ENCODE peak calls at places on chromosome 19, in ten cellular contexts. One of them, this sample, is unnamed.
A peak's percentile ranks its signal among the peaks of the same experiment; 100 is the strongest.

GRCh38 chr19:49042177-49042576 is 1.5 kb upstream of the CGB5 start:
- DNase-seq in tibial nerve: no peak
- DNase-seq in breast epithelium: no peak
- DNase-seq in transverse colon: no peak
- DNase-seq in heart left ventricle: no peak
- DNase-seq in body of pancreas: no peak
- DNase-seq in stomach: no peak
- DNase-seq in gastrocnemius medialis: no peak
- DNase-seq in IMR-90: no peak
- DNase-seq in A549: no peak
- DNase-seq in this sample: no peak

GRCh38 chr19:21210037-21210621 is 68.3 kb downstream of the ZNF431 start:
- DNase-seq in tibial nerve: no peak
- DNase-seq in breast epithelium: no peak
- DNase-seq in transverse colon: no peak
- DNase-seq in heart left ventricle: no peak
- DNase-seq in body of pancreas: no peak
- DNase-seq in stomach: no peak
- DNase-seq in gastrocnemius medialis: no peak
- DNase-seq in IMR-90: no peak
- DNase-seq in A549: no peak
- DNase-seq in this sample: no peak

GRCh38 chr19:57348136-57348535 is 2.9 kb upstream of the ZNF304 start:
- DNase-seq in tibial nerve: no peak
- DNase-seq in breast epithelium: no peak
- DNase-seq in transverse colon: no peak
- DNase-seq in heart left ventricle: no peak
- DNase-seq in body of pancreas: no peak
- DNase-seq in stomach: no peak
- DNase-seq in gastrocnemius medialis: peak; percentile 73
- DNase-seq in IMR-90: peak; percentile 55
- DNase-seq in A549: no peak
- DNase-seq in this sample: no peak

GRCh38 chr19:17441241-17442135 is 7.0 kb downstream of the TMEM221 start:
- DNase-seq in tibial nerve: no peak
- DNase-seq in breast epithelium: no peak
- DNase-seq in transverse colon: no peak
- DNase-seq in heart left ventricle: no peak
- DNase-seq in body of pancreas: peak; percentile 14
- DNase-seq in stomach: no peak
- DNase-seq in gastrocnemius medialis: no peak
- DNase-seq in IMR-90: no peak
- DNase-seq in A549: no peak
- DNase-seq in this sample: peak; percentile 43

GRCh38 chr19:46480409-46480808 is 9.0 kb upstream of the PNMA8A start:
- DNase-seq in tibial nerve: no peak
- DNase-seq in breast epithelium: no peak
- DNase-seq in transverse colon: peak; percentile 22
- DNase-seq in heart left ventricle: peak; percentile 54
- DNase-seq in body of pancreas: peak; percentile 36
- DNase-seq in stomach: no peak
- DNase-seq in gastrocnemius medialis: no peak
- DNase-seq in IMR-90: peak; percentile 82
- DNase-seq in A549: no peak
- DNase-seq in this sample: peak; percentile 67

GRCh38 chr19:29527500-29528328 is 1.9 kb downstream of the VSTM2B start:
- DNase-seq in tibial nerve: no peak
- DNase-seq in breast epithelium: no peak
- DNase-seq in transverse colon: no peak
- DNase-seq in heart left ventricle: no peak
- DNase-seq in body of pancreas: no peak
- DNase-seq in stomach: no peak
- DNase-seq in gastrocnemius medialis: no peak
- DNase-seq in IMR-90: no peak
- DNase-seq in A549: peak; percentile 44
- DNase-seq in this sample: no peak

GRCh38 chr19:18021121-18021755 is 13.3 kb downstream of the ARRDC2 start:
- DNase-seq in tibial nerve: peak; percentile 78
- DNase-seq in breast epithelium: peak; percentile 83
- DNase-seq in transverse colon: peak; percentile 78
- DNase-seq in heart left ventricle: peak; percentile 92
- DNase-seq in body of pancreas: peak; percentile 86
- DNase-seq in stomach: peak; percentile 88
- DNase-seq in gastrocnemius medialis: peak; percentile 92
- DNase-seq in IMR-90: peak; percentile 88
- DNase-seq in A549: no peak
- DNase-seq in this sample: peak; percentile 57

GRCh38 chr19:4547303-4548237 is 7.7 kb upstream of the LRG1 start:
- DNase-seq in tibial nerve: no peak
- DNase-seq in breast epithelium: no peak
- DNase-seq in transverse colon: no peak
- DNase-seq in heart left ventricle: no peak
- DNase-seq in body of pancreas: peak; percentile 67
- DNase-seq in stomach: peak; percentile 60
- DNase-seq in gastrocnemius medialis: no peak
- DNase-seq in IMR-90: no peak
- DNase-seq in A549: no peak
- DNase-seq in this sample: peak; percentile 43

GRCh38 chr19:28794301-28794700 is 418.6 kb downstream of the UQCRFS1 start:
- DNase-seq in tibial nerve: no peak
- DNase-seq in breast epithelium: no peak
- DNase-seq in transverse colon: no peak
- DNase-seq in heart left ventricle: no peak
- DNase-seq in body of pancreas: no peak
- DNase-seq in stomach: no peak
- DNase-seq in gastrocnemius medialis: no peak
- DNase-seq in IMR-90: no peak
- DNase-seq in A549: no peak
- DNase-seq in this sample: no peak

GRCh38 chr19:35811317-35812219 is 1.1 kb downstream of the PRODH2 start:
- DNase-seq in tibial nerve: no peak
- DNase-seq in breast epithelium: no peak
- DNase-seq in transverse colon: no peak
- DNase-seq in heart left ventricle: no peak
- DNase-seq in body of pancreas: no peak
- DNase-seq in stomach: no peak
- DNase-seq in gastrocnemius medialis: no peak
- DNase-seq in IMR-90: no peak
- DNase-seq in A549: no peak
- DNase-seq in this sample: no peak

GRCh38 chr19:6286676-6287075 is 6.9 kb upstream of the MLLT1 start:
- DNase-seq in tibial nerve: no peak
- DNase-seq in breast epithelium: no peak
- DNase-seq in transverse colon: no peak
- DNase-seq in heart left ventricle: no peak
- DNase-seq in body of pancreas: no peak
- DNase-seq in stomach: no peak
- DNase-seq in gastrocnemius medialis: no peak
- DNase-seq in IMR-90: no peak
- DNase-seq in A549: no peak
- DNase-seq in this sample: no peak

GRCh38 chr19:44949550-44949949 is 3.7 kb downstream of the APOC2 start:
- DNase-seq in tibial nerve: no peak
- DNase-seq in breast epithelium: no peak
- DNase-seq in transverse colon: no peak
- DNase-seq in heart left ventricle: no peak
- DNase-seq in body of pancreas: no peak
- DNase-seq in stomach: no peak
- DNase-seq in gastrocnemius medialis: no peak
- DNase-seq in IMR-90: no peak
- DNase-seq in A549: no peak
- DNase-seq in this sample: no peak

DNA sequence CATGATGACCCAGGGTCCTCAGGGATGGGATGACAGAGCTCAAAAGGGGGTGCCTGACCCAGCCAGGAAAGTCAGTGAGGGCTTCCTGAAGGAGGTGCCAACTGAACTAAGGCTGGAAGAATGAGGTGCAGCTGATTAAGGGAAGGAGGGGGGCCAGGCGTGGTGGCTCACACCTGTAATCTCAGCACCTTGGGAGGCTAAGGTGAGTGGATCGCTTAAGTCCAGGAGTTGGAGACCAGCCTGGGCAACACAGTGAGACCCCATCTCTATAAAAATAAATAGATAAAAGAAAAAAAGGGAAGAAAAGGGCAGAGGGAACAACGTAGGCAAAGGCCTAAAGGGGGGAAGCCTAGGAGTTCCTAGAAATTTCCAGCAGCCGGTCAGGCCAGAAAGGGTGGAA is 9.1 kb upstream of the LYPD3 start:
- DNase-seq in tibial nerve: no peak
- DNase-seq in breast epithelium: no peak
- DNase-seq in transverse colon: no peak
- DNase-seq in heart left ventricle: no peak
- DNase-seq in body of pancreas: no peak
- DNase-seq in stomach: no peak
- DNase-seq in gastrocnemius medialis: no peak
- DNase-seq in IMR-90: no peak
- DNase-seq in A549: no peak
- DNase-seq in this sample: no peak
- H3K27ac ChIP-seq in tibial nerve: peak overlapping the region; percentile 96
- H3K27ac ChIP-seq in breast epithelium: peak overlapping the region; percentile 89
- H3K27ac ChIP-seq in transverse colon: peak overlapping the region; percentile 84
- H3K27ac ChIP-seq in heart left ventricle: peak overlapping the region; percentile 61
- H3K27ac ChIP-seq in body of pancreas: no peak overlapping the region
- H3K27ac ChIP-seq in stomach: peak overlapping the region; percentile 86
- H3K27ac ChIP-seq in gastrocnemius medialis: peak overlapping the region; percentile 79
- H3K27ac ChIP-seq in IMR-90: no peak overlapping the region
- H3K27ac ChIP-seq in A549: peak overlapping the region; percentile 82
- H3K27ac ChIP-seq in this sample: peak overlapping the region; percentile 68

DNA sequence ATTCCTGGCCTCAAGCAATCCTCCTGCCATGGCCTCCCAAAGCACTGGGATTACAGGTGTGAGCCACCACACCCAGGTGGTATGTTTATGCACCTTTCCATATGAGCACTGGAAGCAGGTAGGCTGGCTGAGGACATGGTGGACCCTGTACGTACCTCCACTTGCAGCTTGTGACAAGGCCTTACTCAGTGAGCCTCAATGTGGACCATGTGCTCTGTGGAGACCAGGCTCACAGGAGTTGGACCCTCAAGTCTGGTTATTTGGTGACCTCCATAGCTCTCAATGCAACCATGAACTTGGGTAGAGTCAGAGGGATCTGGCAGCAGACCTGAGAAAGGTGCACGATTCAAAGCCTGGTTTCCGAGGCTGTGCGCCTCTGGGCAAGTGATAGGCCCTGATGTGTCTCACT is 5.5 kb downstream of the ACP4 start:
- DNase-seq in tibial nerve: no peak
- DNase-seq in breast epithelium: no peak
- DNase-seq in transverse colon: no peak
- DNase-seq in heart left ventricle: no peak
- DNase-seq in body of pancreas: no peak
- DNase-seq in stomach: no peak
- DNase-seq in gastrocnemius medialis: no peak
- DNase-seq in IMR-90: no peak
- DNase-seq in A549: no peak
- DNase-seq in this sample: no peak
- TF ChIP-seq POLR2A in tibial nerve: no peak
- TF ChIP-seq POLR2A in breast epithelium: no peak
- TF ChIP-seq POLR2A in transverse colon: no peak
- TF ChIP-seq POLR2A in heart left ventricle: no peak
- TF ChIP-seq POLR2A in body of pancreas: no peak
- TF ChIP-seq POLR2A in stomach: no peak
- TF ChIP-seq POLR2A in gastrocnemius medialis: no peak
- TF ChIP-seq POLR2A in IMR-90: no peak
- TF ChIP-seq POLR2A in A549: peak; percentile 10
- TF ChIP-seq POLR2A in this sample: no peak

DNA sequence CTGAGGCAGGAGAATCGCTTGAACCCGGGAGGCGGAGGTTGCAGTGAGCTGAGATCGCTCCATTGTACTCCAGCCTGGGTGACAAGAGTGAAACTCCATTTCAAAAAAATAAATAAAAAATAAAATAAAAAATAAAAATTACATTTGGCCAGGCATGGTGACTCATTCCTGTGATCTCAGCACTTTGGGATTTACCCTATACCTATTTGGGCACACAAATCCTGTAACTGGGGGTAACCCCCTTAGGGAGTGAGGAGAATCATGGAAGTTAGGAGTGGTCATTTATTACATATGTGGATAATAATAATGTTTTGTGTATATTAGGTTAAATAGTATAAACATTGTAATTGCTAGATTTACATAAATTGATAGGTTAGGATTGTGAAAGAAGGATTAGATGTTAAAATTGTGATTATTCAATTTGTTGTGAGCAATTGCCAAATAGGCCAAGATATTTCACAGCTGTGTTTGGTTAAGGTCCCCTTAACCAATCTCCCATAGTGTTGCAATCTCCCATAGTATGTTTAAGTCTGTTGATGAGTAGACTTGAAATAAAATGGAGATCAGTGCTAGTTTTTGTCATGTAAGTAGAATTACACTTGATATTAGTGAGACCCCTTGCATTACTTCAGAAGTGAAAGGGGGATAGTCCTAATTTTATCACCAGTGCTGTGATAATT is 30.7 kb downstream of the ZNF844 start:
- DNase-seq in tibial nerve: no peak
- DNase-seq in breast epithelium: no peak
- DNase-seq in transverse colon: no peak
- DNase-seq in heart left ventricle: no peak
- DNase-seq in body of pancreas: no peak
- DNase-seq in stomach: no peak
- DNase-seq in gastrocnemius medialis: no peak
- DNase-seq in IMR-90: peak; percentile 64
- DNase-seq in A549: no peak
- DNase-seq in this sample: no peak
- H3K27ac ChIP-seq in tibial nerve: no peak overlapping the region
- H3K27ac ChIP-seq in breast epithelium: no peak overlapping the region
- H3K27ac ChIP-seq in transverse colon: no peak overlapping the region
- H3K27ac ChIP-seq in heart left ventricle: no peak overlapping the region
- H3K27ac ChIP-seq in body of pancreas: no peak overlapping the region
- H3K27ac ChIP-seq in stomach: no peak overlapping the region
- H3K27ac ChIP-seq in gastrocnemius medialis: no peak overlapping the region
- H3K27ac ChIP-seq in IMR-90: no peak overlapping the region
- H3K27ac ChIP-seq in A549: no peak overlapping the region
- H3K27ac ChIP-seq in this sample: no peak overlapping the region

GRCh38 chr19:12867120-12868099 is 13.8 kb downstream of the DNASE2 start:
- DNase-seq in tibial nerve: no peak
- DNase-seq in breast epithelium: peak; percentile 53
- DNase-seq in transverse colon: peak; percentile 76
- DNase-seq in heart left ventricle: peak; percentile 39
- DNase-seq in body of pancreas: peak; percentile 70
- DNase-seq in stomach: peak; percentile 73
- DNase-seq in gastrocnemius medialis: no peak
- DNase-seq in IMR-90: peak; percentile 43
- DNase-seq in A549: no peak
- DNase-seq in this sample: peak; percentile 68
- TF ChIP-seq POLR2A in tibial nerve: no peak
- TF ChIP-seq POLR2A in breast epithelium: no peak
- TF ChIP-seq POLR2A in transverse colon: no peak
- TF ChIP-seq POLR2A in heart left ventricle: no peak
- TF ChIP-seq POLR2A in body of pancreas: no peak
- TF ChIP-seq POLR2A in stomach: no peak
- TF ChIP-seq POLR2A in gastrocnemius medialis: no peak
- TF ChIP-seq POLR2A in IMR-90: no peak
- TF ChIP-seq POLR2A in A549: no peak
- TF ChIP-seq POLR2A in this sample: no peak

GRCh38 chr19:2567996-2568395 is 92.1 kb downstream of the GADD45B start:
- DNase-seq in tibial nerve: no peak
- DNase-seq in breast epithelium: no peak
- DNase-seq in transverse colon: no peak
- DNase-seq in heart left ventricle: no peak
- DNase-seq in body of pancreas: no peak
- DNase-seq in stomach: no peak
- DNase-seq in gastrocnemius medialis: no peak
- DNase-seq in IMR-90: no peak
- DNase-seq in A549: no peak
- DNase-seq in this sample: no peak
- H3K27ac ChIP-seq in tibial nerve: no peak overlapping the region
- H3K27ac ChIP-seq in breast epithelium: no peak overlapping the region
- H3K27ac ChIP-seq in transverse colon: no peak overlapping the region
- H3K27ac ChIP-seq in heart left ventricle: peak overlapping the region; percentile 68
- H3K27ac ChIP-seq in body of pancreas: no peak overlapping the region
- H3K27ac ChIP-seq in stomach: no peak overlapping the region
- H3K27ac ChIP-seq in gastrocnemius medialis: no peak overlapping the region
- H3K27ac ChIP-seq in IMR-90: no peak overlapping the region
- H3K27ac ChIP-seq in A549: no peak overlapping the region
- H3K27ac ChIP-seq in this sample: no peak overlapping the region